ENCODE peak calls at places on chromosomes 1 and 21, in seven cellular contexts. One of them, this sample, is unnamed.

GRCh38 chr1:231808990-231809389 is 182.4 kb downstream of the DISC1 start:
- DNase-seq in HepG2: no peak
- DNase-seq in endodermal cell: peak
- DNase-seq in mammary epithelial cell: peak
- DNase-seq in IMR-90: peak
- DNase-seq in neuronal stem cell: no peak
- DNase-seq in colonic mucosa: no peak
- DNase-seq in this sample: no peak

GRCh38 chr1:185813401-185813979 is 79.3 kb downstream of the HMCN1 start:
- DNase-seq in HepG2: peak
- DNase-seq in endodermal cell: no peak
- DNase-seq in mammary epithelial cell: peak
- DNase-seq in IMR-90: peak
- DNase-seq in neuronal stem cell: peak
- DNase-seq in colonic mucosa: peak
- DNase-seq in this sample: peak

GRCh38 chr1:20999525-21000244 is 177.0 kb downstream of the EIF4G3 start:
- DNase-seq in HepG2: no peak
- DNase-seq in endodermal cell: no peak
- DNase-seq in mammary epithelial cell: no peak
- DNase-seq in IMR-90: no peak
- DNase-seq in neuronal stem cell: no peak
- DNase-seq in colonic mucosa: no peak
- DNase-seq in this sample: no peak

GRCh38 chr1:225943582-225943981 is 2.6 kb upstream of the LEFTY2 start:
- DNase-seq in HepG2: no peak
- DNase-seq in endodermal cell: no peak
- DNase-seq in mammary epithelial cell: no peak
- DNase-seq in IMR-90: no peak
- DNase-seq in neuronal stem cell: no peak
- DNase-seq in colonic mucosa: no peak
- DNase-seq in this sample: no peak

GRCh38 chr1:7265771-7266371 is 480.6 kb downstream of the CAMTA1 start:
- DNase-seq in HepG2: peak
- DNase-seq in endodermal cell: peak
- DNase-seq in mammary epithelial cell: peak
- DNase-seq in IMR-90: peak
- DNase-seq in neuronal stem cell: no peak
- DNase-seq in colonic mucosa: peak
- DNase-seq in this sample: peak

GRCh38 chr1:29628190-29628589 is 391.9 kb downstream of the PTPRU start:
- DNase-seq in HepG2: no peak
- DNase-seq in endodermal cell: peak
- DNase-seq in mammary epithelial cell: no peak
- DNase-seq in IMR-90: no peak
- DNase-seq in neuronal stem cell: no peak
- DNase-seq in colonic mucosa: peak
- DNase-seq in this sample: no peak

GRCh38 chr21:43824883-43825609 is 35.7 kb downstream of the RRP1 start:
- DNase-seq in HepG2: no peak
- DNase-seq in endodermal cell: no peak
- DNase-seq in mammary epithelial cell: no peak
- DNase-seq in IMR-90: no peak
- DNase-seq in neuronal stem cell: no peak
- DNase-seq in colonic mucosa: peak
- DNase-seq in this sample: no peak

GRCh38 chr1:30908886-30909777 is 574 bp upstream of the SDC3 start:
- DNase-seq in HepG2: no peak
- DNase-seq in endodermal cell: peak
- DNase-seq in mammary epithelial cell: no peak
- DNase-seq in IMR-90: no peak
- DNase-seq in neuronal stem cell: no peak
- DNase-seq in colonic mucosa: no peak
- DNase-seq in this sample: no peak

GRCh38 chr1:44558883-44559282 is 115.4 kb downstream of the TMEM53 start:
- DNase-seq in HepG2: no peak
- DNase-seq in endodermal cell: no peak
- DNase-seq in mammary epithelial cell: no peak
- DNase-seq in IMR-90: no peak
- DNase-seq in neuronal stem cell: no peak
- DNase-seq in colonic mucosa: no peak
- DNase-seq in this sample: no peak

GRCh38 chr1:165063181-165063955 is 293.1 kb downstream of the LMX1A start:
- DNase-seq in HepG2: no peak
- DNase-seq in endodermal cell: no peak
- DNase-seq in mammary epithelial cell: no peak
- DNase-seq in IMR-90: no peak
- DNase-seq in neuronal stem cell: no peak
- DNase-seq in colonic mucosa: no peak
- DNase-seq in this sample: no peak

GRCh38 chr1:162335126-162335525 is 41.5 kb downstream of the SPATA46 start:
- DNase-seq in HepG2: no peak
- DNase-seq in endodermal cell: no peak
- DNase-seq in mammary epithelial cell: no peak
- DNase-seq in IMR-90: no peak
- DNase-seq in neuronal stem cell: no peak
- DNase-seq in colonic mucosa: no peak
- DNase-seq in this sample: no peak

GRCh38 chr21:33030633-33031032 is 4.9 kb downstream of the OLIG2 start:
- DNase-seq in HepG2: no peak
- DNase-seq in endodermal cell: no peak
- DNase-seq in mammary epithelial cell: no peak
- DNase-seq in IMR-90: no peak
- DNase-seq in neuronal stem cell: no peak
- DNase-seq in colonic mucosa: no peak
- DNase-seq in this sample: no peak

GRCh38 chr1:209720826-209721225 is 16.2 kb downstream of the HSD11B1 start:
- DNase-seq in HepG2: no peak
- DNase-seq in endodermal cell: no peak
- DNase-seq in mammary epithelial cell: no peak
- DNase-seq in IMR-90: no peak
- DNase-seq in neuronal stem cell: no peak
- DNase-seq in colonic mucosa: no peak
- DNase-seq in this sample: no peak

GRCh38 chr21:33748903-33749302 is 106.6 kb downstream of the ITSN1 start:
- DNase-seq in HepG2: no peak
- DNase-seq in endodermal cell: no peak
- DNase-seq in mammary epithelial cell: no peak
- DNase-seq in IMR-90: no peak
- DNase-seq in neuronal stem cell: no peak
- DNase-seq in colonic mucosa: no peak
- DNase-seq in this sample: no peak

GRCh38 chr1:3473381-3473844 is 18.9 kb downstream of the ARHGEF16 start:
- DNase-seq in HepG2: no peak
- DNase-seq in endodermal cell: no peak
- DNase-seq in mammary epithelial cell: peak
- DNase-seq in IMR-90: peak
- DNase-seq in neuronal stem cell: no peak
- DNase-seq in colonic mucosa: no peak
- DNase-seq in this sample: no peak

GRCh38 chr1:70221241-70222077 is at the start of gene SRSF11:
- DNase-seq in HepG2: peak
- DNase-seq in endodermal cell: peak
- DNase-seq in mammary epithelial cell: peak
- DNase-seq in IMR-90: peak
- DNase-seq in neuronal stem cell: peak
- DNase-seq in colonic mucosa: peak
- DNase-seq in this sample: peak

GRCh38 chr1:70224954-70225353 is 3.8 kb downstream of the SRSF11 start:
- DNase-seq in HepG2: no peak
- DNase-seq in endodermal cell: no peak
- DNase-seq in mammary epithelial cell: no peak
- DNase-seq in IMR-90: no peak
- DNase-seq in neuronal stem cell: no peak
- DNase-seq in colonic mucosa: no peak
- DNase-seq in this sample: no peak

GRCh38 chr1:70220015-70220414 is 1.2 kb upstream of the SRSF11 start:
- DNase-seq in HepG2: no peak
- DNase-seq in endodermal cell: no peak
- DNase-seq in mammary epithelial cell: no peak
- DNase-seq in IMR-90: no peak
- DNase-seq in neuronal stem cell: no peak
- DNase-seq in colonic mucosa: no peak
- DNase-seq in this sample: no peak

GRCh38 chr1:70220517-70221240 is 501 bp upstream of the SRSF11 start:
- DNase-seq in HepG2: no peak
- DNase-seq in endodermal cell: no peak
- DNase-seq in mammary epithelial cell: no peak
- DNase-seq in IMR-90: no peak
- DNase-seq in neuronal stem cell: no peak
- DNase-seq in colonic mucosa: no peak
- DNase-seq in this sample: no peak

DNA sequence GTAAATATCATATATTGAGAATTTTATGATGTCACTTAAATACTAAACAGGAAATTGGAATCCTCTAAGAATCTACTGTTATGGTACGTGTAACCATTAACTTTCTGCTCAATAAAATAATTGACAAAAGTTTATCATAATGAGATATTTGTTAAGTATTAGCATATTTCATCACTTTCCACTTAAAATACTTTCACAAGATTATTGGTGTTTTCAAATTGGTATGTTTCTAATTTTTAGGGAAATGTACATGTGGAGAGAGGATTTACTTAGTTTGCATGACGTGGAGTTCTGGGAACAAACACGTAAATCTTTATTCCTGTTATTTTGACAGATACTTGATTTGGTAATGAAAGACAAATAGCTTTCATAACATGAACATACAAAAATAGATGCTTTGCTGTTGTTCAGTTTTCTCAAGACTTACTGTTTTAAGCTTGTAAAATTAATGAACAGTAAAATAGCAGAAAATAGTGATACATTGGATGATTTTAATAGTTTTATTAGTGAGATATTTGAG is 1.6 kb downstream of the SRSF11 start:
- DNase-seq in HepG2: no peak
- DNase-seq in endodermal cell: no peak
- DNase-seq in mammary epithelial cell: no peak
- DNase-seq in IMR-90: no peak
- DNase-seq in neuronal stem cell: no peak
- DNase-seq in colonic mucosa: no peak
- DNase-seq in this sample: no peak
- H3K9ac ChIP-seq in HepG2: peak
- H3K9ac ChIP-seq in endodermal cell: peak
- H3K9ac ChIP-seq in mammary epithelial cell: peak
- H3K9ac ChIP-seq in IMR-90: peak
- H3K9ac ChIP-seq in neuronal stem cell: no peak
- H3K9ac ChIP-seq in colonic mucosa: no peak
- H3K9ac ChIP-seq in this sample: peak

DNA sequence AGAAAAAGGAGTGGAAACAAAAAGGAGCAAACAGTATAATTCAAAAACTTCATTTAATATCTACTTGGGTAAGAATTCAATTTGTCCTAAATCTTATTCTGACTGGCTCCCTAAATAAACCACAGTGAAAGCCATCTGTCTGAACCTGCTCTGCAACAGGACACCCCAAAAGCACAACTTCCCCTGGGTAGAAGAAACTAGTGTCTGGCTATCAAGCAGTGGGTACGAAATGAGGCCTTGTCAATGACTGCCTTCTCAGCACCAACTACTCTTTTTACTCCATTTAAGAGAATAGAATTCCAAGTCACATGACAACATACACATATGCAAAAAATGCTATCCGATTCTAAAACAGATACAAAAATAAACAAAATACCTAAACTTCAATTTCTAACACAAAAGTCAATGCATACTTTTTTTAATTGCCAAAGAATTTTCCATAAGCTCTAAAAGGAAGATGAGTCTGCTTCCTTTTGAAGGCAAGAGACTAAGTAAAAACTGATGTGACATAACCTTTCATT is 206.8 kb downstream of the SLC45A1 start:
- DNase-seq in HepG2: no peak
- DNase-seq in endodermal cell: no peak
- DNase-seq in mammary epithelial cell: no peak
- DNase-seq in IMR-90: peak
- DNase-seq in neuronal stem cell: no peak
- DNase-seq in colonic mucosa: no peak
- DNase-seq in this sample: no peak
- H3K9ac ChIP-seq in HepG2: no peak
- H3K9ac ChIP-seq in endodermal cell: no peak
- H3K9ac ChIP-seq in mammary epithelial cell: peak
- H3K9ac ChIP-seq in IMR-90: peak
- H3K9ac ChIP-seq in neuronal stem cell: no peak
- H3K9ac ChIP-seq in colonic mucosa: no peak
- H3K9ac ChIP-seq in this sample: no peak

GRCh38 chr1:222020553-222020952 is 278.7 kb upstream of the DUSP10 start:
- DNase-seq in HepG2: no peak
- DNase-seq in endodermal cell: no peak
- DNase-seq in mammary epithelial cell: no peak
- DNase-seq in IMR-90: no peak
- DNase-seq in neuronal stem cell: no peak
- DNase-seq in colonic mucosa: no peak
- DNase-seq in this sample: no peak

GRCh38 chr1:222018051-222018450 is 276.2 kb upstream of the DUSP10 start:
- DNase-seq in HepG2: no peak
- DNase-seq in endodermal cell: no peak
- DNase-seq in mammary epithelial cell: no peak
- DNase-seq in IMR-90: no peak
- DNase-seq in neuronal stem cell: no peak
- DNase-seq in colonic mucosa: no peak
- DNase-seq in this sample: no peak

GRCh38 chr1:222023025-222023424 is 281.1 kb upstream of the DUSP10 start:
- DNase-seq in HepG2: no peak
- DNase-seq in endodermal cell: no peak
- DNase-seq in mammary epithelial cell: no peak
- DNase-seq in IMR-90: no peak
- DNase-seq in neuronal stem cell: no peak
- DNase-seq in colonic mucosa: no peak
- DNase-seq in this sample: no peak

GRCh38 chr1:222021124-222021523 is 279.2 kb upstream of the DUSP10 start:
- DNase-seq in HepG2: no peak
- DNase-seq in endodermal cell: no peak
- DNase-seq in mammary epithelial cell: no peak
- DNase-seq in IMR-90: no peak
- DNase-seq in neuronal stem cell: no peak
- DNase-seq in colonic mucosa: no peak
- DNase-seq in this sample: no peak

GRCh38 chr1:222019029-222019428 is 277.1 kb upstream of the DUSP10 start:
- DNase-seq in HepG2: no peak
- DNase-seq in endodermal cell: no peak
- DNase-seq in mammary epithelial cell: no peak
- DNase-seq in IMR-90: no peak
- DNase-seq in neuronal stem cell: no peak
- DNase-seq in colonic mucosa: no peak
- DNase-seq in this sample: no peak
- H3K9ac ChIP-seq in HepG2: no peak
- H3K9ac ChIP-seq in endodermal cell: no peak
- H3K9ac ChIP-seq in mammary epithelial cell: no peak
- H3K9ac ChIP-seq in IMR-90: no peak
- H3K9ac ChIP-seq in neuronal stem cell: no peak
- H3K9ac ChIP-seq in colonic mucosa: no peak
- H3K9ac ChIP-seq in this sample: no peak

DNA sequence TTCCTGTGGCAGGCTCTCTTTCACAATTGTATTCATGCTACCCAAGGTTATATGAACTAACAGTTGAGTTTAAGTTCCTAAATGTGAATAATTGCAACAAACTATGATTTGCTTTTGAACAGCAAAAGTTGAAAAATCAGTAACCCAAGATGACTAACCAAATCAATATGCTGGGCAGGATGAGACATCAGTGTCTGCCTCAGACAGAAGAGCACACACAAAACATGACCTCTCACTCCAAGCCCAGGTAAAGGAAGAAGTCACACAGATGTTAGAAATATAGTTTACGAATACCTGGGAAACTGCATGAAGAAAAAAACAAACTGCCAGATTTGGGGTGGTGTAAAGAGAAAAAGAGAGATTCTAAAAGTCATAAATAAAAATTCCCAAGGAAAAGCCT is 3.5 kb downstream of the OR2L13 start:
- DNase-seq in HepG2: no peak
- DNase-seq in endodermal cell: no peak
- DNase-seq in mammary epithelial cell: no peak
- DNase-seq in IMR-90: no peak
- DNase-seq in neuronal stem cell: no peak
- DNase-seq in colonic mucosa: no peak
- DNase-seq in this sample: no peak
- H3K9ac ChIP-seq in HepG2: no peak
- H3K9ac ChIP-seq in endodermal cell: no peak
- H3K9ac ChIP-seq in mammary epithelial cell: no peak
- H3K9ac ChIP-seq in IMR-90: no peak
- H3K9ac ChIP-seq in neuronal stem cell: no peak
- H3K9ac ChIP-seq in colonic mucosa: no peak
- H3K9ac ChIP-seq in this sample: no peak